ENCODE peak calls at places on chromosomes 16 and 17, in six cellular contexts. G is HCT116, L is fibroblast of lung, T is PC-3, V is hepatocyte, U is K562. I is an unnamed sample.

GRCh38 chr17:4230142-4230541 is 33.6 kb downstream of the ANKFY1 start:
- DNase-seq in G (peak), L (peak), T (peak), V (peak), U (no peak), I (peak)

GRCh38 chr16:67279296-67280089 is at the start of gene PLEKHG4:
- DNase-seq in G (peak), L (peak), T (peak), V (peak), U (no peak), I (peak)

GRCh38 chr17:76726766-76727718 is at the start of gene METTL23:
- DNase-seq in G (no peak), L (peak), T (peak), V (peak), U (no peak), I (no peak)

GRCh38 chr16:82629441-82630027 is 2.8 kb downstream of the CDH13 start:
- DNase-seq in G (no peak), L (peak), T (peak), V (no peak), U (no peak), I (no peak)

GRCh38 chr16:19705131-19705501 is 12.9 kb downstream of the KNOP1 start:
- DNase-seq in G (no peak), L (no peak), T (no peak), V (no peak), U (no peak), I (no peak)

GRCh38 chr17:40910441-40910841 is 25.4 kb upstream of the KRT20 start:
- DNase-seq in G (no peak), L (peak), T (peak), V (peak), U (no peak), I (no peak)

GRCh38 chr16:81251871-81252270 is 13.4 kb downstream of the BCO1 start:
- DNase-seq in G (no peak), L (no peak), T (no peak), V (peak), U (no peak), I (no peak)

GRCh38 chr17:37494401-37494831 is 4.7 kb downstream of the DUSP14 start:
- DNase-seq in G (no peak), L (no peak), T (no peak), V (no peak), U (no peak), I (no peak)

GRCh38 chr17:65489413-65490170 is 71.9 kb downstream of the AXIN2 start:
- DNase-seq in G (no peak), L (peak), T (no peak), V (no peak), U (no peak), I (no peak)

GRCh38 chr16:29907973-29908372 is 7.7 kb downstream of the ASPHD1 start:
- DNase-seq in G (no peak), L (no peak), T (no peak), V (no peak), U (no peak), I (no peak)

GRCh38 chr17:1929896-1930750 is 95.0 kb downstream of the RTN4RL1 start:
- DNase-seq in G (no peak), L (no peak), T (no peak), V (no peak), U (no peak), I (no peak)

GRCh38 chr17:5035356-5035755 is at the start of gene SLC52A1:
- DNase-seq in G (no peak), L (no peak), T (no peak), V (no peak), U (no peak), I (no peak)

GRCh38 chr16:57802635-57803412 is 533 bp upstream of the KIFC3 start:
- DNase-seq in G (no peak), L (peak), T (no peak), V (peak), U (no peak), I (no peak)

GRCh38 chr17:13001991-13002615 is 15.7 kb downstream of the ELAC2 start:
- DNase-seq in G (no peak), L (peak), T (no peak), V (peak), U (no peak), I (no peak)

GRCh38 chr17:57178839-57179238 is 77.5 kb upstream of the MSI2 start:
- DNase-seq in G (no peak), L (no peak), T (no peak), V (no peak), U (no peak), I (no peak)

GRCh38 chr16:27677300-27677699 is 127.4 kb downstream of the KATNIP start:
- DNase-seq in G (no peak), L (peak), T (no peak), V (no peak), U (no peak), I (no peak)
- H2AFZ ChIP-seq in G (no peak), L (no peak), T (no peak), V (no peak), U (no peak), I (no peak)

DNA sequence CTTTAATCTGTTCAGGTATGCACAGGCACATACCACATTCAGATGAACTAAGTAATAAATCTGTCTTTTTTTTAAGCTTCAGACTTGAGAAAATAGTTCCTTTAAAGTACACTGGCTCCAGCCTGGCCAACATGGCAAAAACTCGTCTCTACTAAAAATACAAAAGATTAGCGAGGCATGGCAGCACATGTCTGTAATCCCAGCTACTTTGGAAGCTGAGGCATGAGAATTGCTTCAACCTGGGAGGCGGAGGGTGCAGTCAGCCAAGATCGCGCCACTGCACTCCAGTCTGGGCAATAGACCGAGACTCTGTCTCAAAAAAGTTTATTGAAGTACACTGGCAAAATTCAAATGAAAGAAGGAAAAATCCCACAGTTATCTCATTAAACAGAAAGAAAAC is 111.0 kb upstream of the NETO2 start:
- DNase-seq in G (no peak), L (no peak), T (no peak), V (no peak), U (no peak), I (no peak)
- H2AFZ ChIP-seq in G (no peak), L (no peak), T (no peak), V (no peak), U (no peak), I (no peak)

DNA sequence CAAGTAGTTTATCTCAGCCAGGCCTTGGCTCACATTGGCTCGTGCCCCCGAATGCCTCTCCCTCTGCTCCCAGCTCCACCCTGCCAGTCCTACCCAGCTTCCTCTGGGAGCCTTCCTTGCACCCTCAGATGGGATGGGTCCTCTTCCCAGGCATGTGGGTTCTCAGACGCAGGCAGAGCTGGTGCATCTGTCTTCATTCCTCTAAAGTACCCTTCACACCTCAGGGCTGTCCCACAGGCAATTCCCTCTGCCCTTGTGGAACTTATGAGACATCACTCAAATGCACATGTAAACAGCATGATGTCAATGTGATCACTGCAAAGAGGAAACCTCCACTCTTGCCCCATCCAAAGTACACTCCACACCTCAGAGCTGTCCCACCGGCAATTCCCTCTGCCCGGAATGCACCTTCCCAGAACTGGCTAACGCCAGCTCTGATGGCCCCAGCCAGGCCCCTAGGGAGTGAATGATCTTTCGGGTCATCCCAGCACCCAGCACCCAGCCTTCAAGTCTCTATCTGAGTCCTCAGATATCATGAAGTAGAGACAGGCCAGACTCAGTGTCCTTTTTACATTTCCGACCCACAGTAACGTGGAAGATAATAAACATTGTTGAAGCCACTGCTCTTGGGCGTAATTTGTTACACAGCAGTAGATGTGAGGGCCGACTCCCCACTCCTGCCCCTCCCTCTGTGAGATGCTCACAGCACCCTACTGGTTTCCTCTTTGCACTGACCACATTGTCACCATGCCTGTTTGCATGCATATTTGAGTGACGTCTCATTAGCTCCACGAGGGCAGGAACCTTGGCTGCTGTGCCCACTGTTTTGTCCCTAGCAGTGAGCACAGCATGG is 85.4 kb downstream of the N4BP1 start:
- DNase-seq in G (no peak), L (no peak), T (peak), V (peak), U (no peak), I (no peak)
- H2AFZ ChIP-seq in G (no peak), L (no peak), T (peak), V (no peak), U (no peak), I (no peak)

DNA sequence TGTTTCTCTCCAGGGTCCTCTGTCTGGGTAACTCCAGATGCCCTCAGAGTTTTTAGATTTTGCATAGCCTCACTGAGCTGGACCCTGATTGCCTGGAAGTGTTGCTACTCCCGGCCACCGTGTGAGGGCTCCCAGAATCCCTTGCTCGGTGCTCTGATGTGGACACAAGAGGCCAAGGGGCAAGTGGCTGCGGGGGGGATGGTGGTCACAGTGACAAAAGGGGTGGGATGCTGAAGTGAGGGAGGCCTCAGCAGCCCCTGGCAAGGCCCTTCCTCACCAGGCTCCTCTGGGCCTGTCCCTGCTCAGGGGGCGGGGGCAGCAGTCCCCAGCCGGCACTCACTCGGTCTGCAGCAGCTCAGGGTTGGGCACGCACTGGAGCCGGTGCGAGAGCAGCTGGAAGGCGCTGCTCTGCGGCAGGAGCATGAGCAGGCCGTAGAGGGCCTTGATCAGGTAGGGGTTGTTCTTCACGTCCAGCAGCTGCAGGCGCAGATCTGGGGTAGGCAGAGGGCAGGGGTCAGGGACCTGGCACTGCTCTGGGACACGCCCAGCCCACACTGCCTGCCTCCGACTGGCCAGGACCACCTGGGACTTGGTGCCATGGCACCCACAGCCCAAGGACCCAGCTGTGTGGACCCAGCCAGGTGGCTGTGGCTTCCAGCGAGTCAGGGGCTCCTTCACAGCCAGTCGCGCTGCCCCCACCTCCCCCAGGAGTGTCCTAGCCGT is 6.8 kb upstream of the MTSS2 start:
- DNase-seq in G (no peak), L (peak), T (no peak), V (no peak), U (no peak), I (no peak)
- H2AFZ ChIP-seq in G (no peak), L (no peak), T (no peak), V (no peak), U (no peak), I (no peak)

DNA sequence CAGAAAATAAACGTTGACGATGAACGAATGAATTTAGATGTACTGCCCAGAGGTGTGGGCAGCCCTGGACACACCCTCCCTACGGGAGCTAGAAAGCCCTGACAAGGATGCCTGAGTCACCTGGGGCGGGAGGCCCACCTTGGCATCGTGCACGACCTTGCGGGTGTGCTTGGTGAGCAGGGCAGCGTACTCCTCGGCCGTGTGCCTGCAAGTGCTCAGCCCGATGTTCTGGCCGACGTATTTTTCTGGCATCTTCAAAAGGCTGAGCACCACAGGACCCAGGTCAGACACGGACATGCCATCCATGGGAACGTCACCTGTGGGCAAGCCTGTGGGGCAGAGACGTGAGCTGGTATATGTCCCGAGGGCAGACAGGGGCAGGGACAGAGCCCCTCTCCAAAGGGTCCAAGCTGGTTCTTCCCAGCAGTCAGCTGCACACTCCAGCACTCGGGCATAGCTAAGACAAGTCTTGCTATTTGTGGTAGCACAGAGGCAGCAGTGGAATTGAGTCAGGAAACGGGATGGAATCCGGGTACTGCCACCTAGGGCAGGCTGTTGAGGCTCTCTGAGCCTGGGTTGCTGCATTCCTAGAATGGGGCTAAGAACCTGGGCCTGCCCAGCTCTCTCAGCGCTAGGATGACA is 10.8 kb downstream of the NMRAL1 start:
- DNase-seq in G (no peak), L (no peak), T (peak), V (no peak), U (no peak), I (peak)
- H2AFZ ChIP-seq in G (no peak), L (no peak), T (no peak), V (no peak), U (no peak), I (no peak)

GRCh38 chr17:28572294-28573099 is 1.2 kb upstream of the PIGS start:
- DNase-seq in G (no peak), L (no peak), T (no peak), V (no peak), U (no peak), I (no peak)
- H2AFZ ChIP-seq in G (no peak), L (no peak), T (peak), V (peak), U (peak), I (peak)

GRCh38 chr16:88967800-88968588 is 9.0 kb downstream of the CBFA2T3 start:
- DNase-seq in G (no peak), L (no peak), T (no peak), V (no peak), U (no peak), I (no peak)
- H2AFZ ChIP-seq in G (no peak), L (no peak), T (no peak), V (no peak), U (no peak), I (no peak)

DNA sequence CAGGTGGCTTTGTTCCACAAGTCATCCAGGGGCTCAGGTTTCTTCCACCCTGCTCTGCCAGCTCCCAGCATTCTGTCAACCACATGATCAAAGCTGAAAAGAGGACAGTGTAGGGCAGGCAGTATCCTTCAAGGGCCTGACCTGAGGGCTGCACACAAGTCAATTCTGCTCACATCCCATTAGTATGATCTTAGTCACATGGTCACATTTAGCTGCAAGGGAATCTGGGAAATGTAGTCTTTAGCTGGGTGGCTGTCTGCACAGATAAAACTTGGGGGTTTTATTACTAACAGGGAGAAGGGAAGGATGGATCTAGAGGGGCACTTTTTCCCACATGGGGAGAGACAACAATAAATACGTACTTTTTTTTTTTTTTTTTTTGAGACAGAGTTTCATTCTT is 97.3 kb downstream of the SALL1 start:
- DNase-seq in G (no peak), L (no peak), T (no peak), V (no peak), U (no peak), I (no peak)
- H2AFZ ChIP-seq in G (no peak), L (no peak), T (no peak), V (no peak), U (no peak), I (no peak)